ENCODE peak calls at places on chromosomes 13 and 19, in six cellular contexts. F is stromal cell of bone marrow; A is NCI-H1930; C is neuronal stem cell; J is activated CD8-positive, alpha-beta memory T cell treated with anti-CD3 and anti-CD28 coated beads for 1 hour; T is psoas muscle. X is an unnamed sample.

GRCh38 chr13:65600702-65601101 is 1629.4 kb downstream of the PCDH9 start:
- DNase-seq in A (no peak), J (no peak), F (no peak), C (no peak), T (no peak), X (no peak)

GRCh38 chr13:71854401-71854800 is 12.6 kb downstream of the DACH1 start:
- DNase-seq in C (no peak), J (no peak), F (no peak), T (no peak), A (no peak), X (no peak)

GRCh38 chr19:38514812-38515633 is 81.5 kb downstream of the RYR1 start:
- DNase-seq in A (peak; percentile 44), C (peak; percentile 65), T (peak; percentile 73), J (peak; percentile 12), F (peak; percentile 9), X (peak; percentile 10)

GRCh38 chr13:50357586-50358118 is 342.4 kb downstream of the KCNRG start:
- DNase-seq in C (no peak), J (no peak), A (no peak), F (peak; percentile 73), T (no peak), X (peak; percentile 71)

GRCh38 chr19:5298502-5298901 is 42.1 kb downstream of the PTPRS start:
- DNase-seq in T (peak; percentile 35), C (no peak), J (no peak), F (no peak), A (no peak), X (no peak)

GRCh38 chr19:39032164-39032918 is at the start of gene FBXO27:
- DNase-seq in J (no peak), C (peak; percentile 26), T (no peak), A (peak; percentile 57), F (no peak), X (no peak)

GRCh38 chr19:35666251-35666913 is at the start of gene UPK1A:
- DNase-seq in A (no peak), C (no peak), J (no peak), T (no peak), F (no peak), X (no peak)

GRCh38 chr19:55578761-55579747 is 1.6 kb downstream of the ZNF579 start:
- DNase-seq in C (no peak), J (no peak), A (no peak), F (no peak), T (no peak), X (no peak)

GRCh38 chr19:3367572-3368440 is 1.4 kb downstream of the NFIC start:
- DNase-seq in F (no peak), T (peak; percentile 59), A (no peak), J (no peak), C (no peak), X (no peak)

GRCh38 chr13:30114586-30115256 is 192.6 kb downstream of the KATNAL1 start:
- DNase-seq in T (peak; percentile 94), A (peak; percentile 67), J (peak; percentile 83), C (peak; percentile 85), F (no peak), X (peak; percentile 58)

GRCh38 chr19:35459414-35460082 is 11.5 kb downstream of the FFAR2 start:
- DNase-seq in C (no peak), F (no peak), A (no peak), T (peak; percentile 77), J (no peak), X (no peak)

GRCh38 chr19:18437481-18438330 is at the start of gene ISYNA1:
- DNase-seq in J (no peak), T (peak; percentile 76), A (no peak), C (peak; percentile 69), F (no peak), X (no peak)

GRCh38 chr13:64054306-64054705 is 2638.7 kb upstream of the PCDH20 start:
- DNase-seq in C (no peak), T (no peak), A (no peak), F (no peak), J (no peak), X (no peak)

GRCh38 chr13:79777504-79777903 is 296.5 kb downstream of the NDFIP2 start:
- DNase-seq in F (no peak), C (no peak), A (no peak), J (no peak), T (no peak), X (no peak)

GRCh38 chr13:35923347-35923746 is 207.8 kb downstream of the DCLK1 start:
- DNase-seq in A (no peak), J (no peak), C (no peak), T (no peak), F (no peak), X (peak; percentile 42)

GRCh38 chr19:485583-486236 is 10.6 kb upstream of the MADCAM1 start:
- DNase-seq in F (peak; percentile 63), J (no peak), C (peak; percentile 75), A (no peak), T (peak; percentile 69), X (no peak)

GRCh38 chr13:33150146-33150545 is 133.9 kb downstream of the KL start:
- DNase-seq in T (no peak), C (no peak), F (no peak), A (no peak), J (no peak), X (no peak)

X was measured in GM04504.